ENCODE peak calls at places on chromosomes 12 and 14, in seven cellular contexts. T, Z, D, Y, A, R and J are unnamed samples.

GRCh38 chr12:21561158-21561557 is 35.1 kb downstream of the SPX start:
- DNase-seq in T (no peak), Z (no peak), D (no peak), Y (no peak), A (no peak), R (no peak), J (no peak)

GRCh38 chr14:47585447-47585846 is 90.0 kb downstream of the MDGA2 start:
- DNase-seq in T (no peak), Z (no peak), D (no peak), Y (peak), A (no peak), R (no peak), J (no peak)

GRCh38 chr12:113242018-113242418 is 20.8 kb downstream of the TPCN1 start:
- DNase-seq in T (peak), Z (peak), D (no peak), Y (peak), A (no peak), R (no peak), J (no peak)

GRCh38 chr14:50816419-50817047 is 14.4 kb downstream of the NIN start:
- DNase-seq in T (no peak), Z (no peak), D (no peak), Y (no peak), A (no peak), R (no peak), J (no peak)

GRCh38 chr14:36818794-36819384 is 157.2 kb downstream of the PAX9 start:
- DNase-seq in T (peak), Z (no peak), D (no peak), Y (no peak), A (no peak), R (no peak), J (no peak)

GRCh38 chr12:113781415-113782198 is 184.5 kb downstream of the RBM19 start:
- DNase-seq in T (peak), Z (no peak), D (no peak), Y (no peak), A (peak), R (no peak), J (no peak)

GRCh38 chr12:124036117-124037109 is 63.4 kb downstream of the ZNF664 start:
- DNase-seq in T (no peak), Z (peak), D (peak), Y (peak), A (peak), R (peak), J (peak)

GRCh38 chr12:68189766-68190700 is 30.5 kb upstream of the IFNG start:
- DNase-seq in T (peak), Z (no peak), D (peak), Y (peak), A (no peak), R (no peak), J (no peak)

GRCh38 chr12:108816652-108817335 is 40.6 kb downstream of the SSH1 start:
- DNase-seq in T (no peak), Z (no peak), D (no peak), Y (no peak), A (peak), R (peak), J (no peak)